ENCODE peak calls at places on chromosome 6, in ten cellular contexts. T is lower lobe of right lung, D is Panc1, S is neural crest cell, V is prostate gland, A is A673, C is AG09319, K is progenitor cell of endocrine pancreas, B is Peyer's patch, Y is fibroblast of mammary gland. Z is an unnamed sample.

GRCh38 chr6:5378331-5378730 is 117.0 kb downstream of the FARS2 start:
- DNase-seq in T (no peak), D (no peak), S (no peak), V (no peak), A (peak), C (no peak), K (no peak), B (no peak), Y (no peak), Z (no peak)

GRCh38 chr6:152378154-152378553 is 259.0 kb downstream of the SYNE1 start:
- DNase-seq in T (no peak), D (no peak), S (no peak), V (no peak), A (no peak), C (no peak), K (no peak), B (no peak), Y (peak), Z (no peak)

GRCh38 chr6:19851273-19852089 is 14.3 kb downstream of the ID4 start:
- DNase-seq in T (no peak), D (peak), S (peak), V (peak), A (peak), C (peak), K (no peak), B (no peak), Y (peak), Z (no peak)

GRCh38 chr6:108623995-108624394 is 63.3 kb downstream of the FOXO3 start:
- DNase-seq in T (no peak), D (no peak), S (no peak), V (no peak), A (no peak), C (no peak), K (no peak), B (no peak), Y (no peak), Z (no peak)

GRCh38 chr6:36094786-36095496 is 35.4 kb upstream of the MAPK13 start:
- DNase-seq in T (peak), D (peak), S (peak), V (peak), A (peak), C (peak), K (peak), B (peak), Y (peak), Z (peak)

GRCh38 chr6:154579046-154579823 is 68.8 kb upstream of the CNKSR3 start:
- DNase-seq in T (no peak), D (no peak), S (no peak), V (no peak), A (no peak), C (no peak), K (no peak), B (no peak), Y (peak), Z (no peak)

GRCh38 chr6:117414770-117415169 is 11.0 kb downstream of the ROS1 start:
- DNase-seq in T (no peak), D (no peak), S (no peak), V (peak), A (no peak), C (no peak), K (no peak), B (no peak), Y (no peak), Z (no peak)

GRCh38 chr6:10309826-10310405 is 105.0 kb downstream of the TFAP2A start:
- DNase-seq in T (no peak), D (no peak), S (no peak), V (no peak), A (peak), C (no peak), K (no peak), B (no peak), Y (no peak), Z (no peak)

GRCh38 chr6:44497807-44498206 is 110.3 kb downstream of the CDC5L start:
- DNase-seq in T (no peak), D (no peak), S (no peak), V (no peak), A (no peak), C (no peak), K (no peak), B (no peak), Y (no peak), Z (no peak)

GRCh38 chr6:170031096-170031471 is 259.8 kb downstream of the DLL1 start:
- DNase-seq in T (peak), D (no peak), S (no peak), V (peak), A (no peak), C (no peak), K (no peak), B (peak), Y (no peak), Z (peak)

GRCh38 chr6:143400258-143401059 is 50.0 kb downstream of the ADAT2 start:
- DNase-seq in T (no peak), D (no peak), S (no peak), V (peak), A (peak), C (no peak), K (no peak), B (no peak), Y (no peak), Z (no peak)

GRCh38 chr6:117018771-117019170 is 141.7 kb downstream of the RFX6 start:
- DNase-seq in T (no peak), D (no peak), S (no peak), V (no peak), A (no peak), C (no peak), K (no peak), B (no peak), Y (peak), Z (no peak)

GRCh38 chr6:147366290-147366689 is 142.2 kb upstream of the SAMD5 start:
- DNase-seq in T (no peak), D (no peak), S (no peak), V (no peak), A (no peak), C (no peak), K (no peak), B (no peak), Y (no peak), Z (no peak)
- TF ChIP-seq CTCF in T (no peak), D (peak), S (no peak), V (no peak), A (peak), C (no peak), K (no peak), B (no peak), Y (no peak), Z (no peak)

GRCh38 chr6:25473447-25473846 is 178.6 kb upstream of the SCGN start:
- DNase-seq in T (no peak), D (no peak), S (no peak), V (no peak), A (no peak), C (no peak), K (no peak), B (no peak), Y (no peak), Z (no peak)

GRCh38 chr6:25468881-25469280 is 183.1 kb upstream of the SCGN start:
- DNase-seq in T (no peak), D (no peak), S (no peak), V (no peak), A (no peak), C (no peak), K (no peak), B (no peak), Y (no peak), Z (no peak)

GRCh38 chr6:25469797-25470388 is 182.1 kb upstream of the SCGN start:
- DNase-seq in T (no peak), D (no peak), S (no peak), V (no peak), A (no peak), C (no peak), K (no peak), B (no peak), Y (no peak), Z (no peak)

GRCh38 chr6:25476126-25476525 is 175.9 kb upstream of the SCGN start:
- DNase-seq in T (no peak), D (no peak), S (no peak), V (no peak), A (no peak), C (no peak), K (no peak), B (no peak), Y (peak), Z (no peak)

GRCh38 chr6:25472314-25472713 is 179.7 kb upstream of the SCGN start:
- DNase-seq in T (no peak), D (no peak), S (no peak), V (no peak), A (peak), C (no peak), K (no peak), B (no peak), Y (no peak), Z (no peak)
- TF ChIP-seq CTCF in T (no peak), D (no peak), S (peak), V (peak), A (peak), C (no peak), K (peak), B (no peak), Y (peak), Z (peak)

DNA sequence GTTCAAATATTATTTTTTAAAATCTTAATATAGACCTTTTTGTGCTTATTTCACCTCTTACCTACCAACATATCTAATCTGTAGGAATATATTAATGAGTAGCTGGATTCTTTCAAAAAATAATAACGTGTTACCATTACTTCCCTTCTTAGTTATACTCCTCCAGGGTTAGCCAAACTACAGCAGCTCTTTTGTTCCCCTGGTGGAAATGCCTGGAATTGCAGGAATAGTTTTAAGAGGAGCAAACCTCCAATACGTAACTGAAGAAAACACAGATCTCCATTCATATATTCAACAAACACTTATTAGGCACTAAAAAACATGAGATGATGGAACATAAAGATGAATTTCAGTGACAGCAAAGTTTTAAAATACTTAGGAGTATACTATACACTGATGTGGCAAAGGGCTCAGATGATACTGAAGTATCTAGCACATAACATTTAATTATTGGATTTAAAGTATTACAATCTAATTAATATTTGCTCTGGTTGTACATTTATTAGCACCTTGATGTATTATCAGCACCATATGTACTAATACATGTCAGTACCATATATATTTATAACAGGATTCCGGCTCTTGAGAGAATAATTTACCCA is 78.3 kb downstream of the TBX18 start:
- DNase-seq in T (no peak), D (peak), S (peak), V (no peak), A (peak), C (no peak), K (no peak), B (no peak), Y (peak), Z (no peak)
- TF ChIP-seq CTCF in T (peak), D (peak), S (peak), V (no peak), A (peak), C (peak), K (peak), B (peak), Y (peak), Z (peak)

DNA sequence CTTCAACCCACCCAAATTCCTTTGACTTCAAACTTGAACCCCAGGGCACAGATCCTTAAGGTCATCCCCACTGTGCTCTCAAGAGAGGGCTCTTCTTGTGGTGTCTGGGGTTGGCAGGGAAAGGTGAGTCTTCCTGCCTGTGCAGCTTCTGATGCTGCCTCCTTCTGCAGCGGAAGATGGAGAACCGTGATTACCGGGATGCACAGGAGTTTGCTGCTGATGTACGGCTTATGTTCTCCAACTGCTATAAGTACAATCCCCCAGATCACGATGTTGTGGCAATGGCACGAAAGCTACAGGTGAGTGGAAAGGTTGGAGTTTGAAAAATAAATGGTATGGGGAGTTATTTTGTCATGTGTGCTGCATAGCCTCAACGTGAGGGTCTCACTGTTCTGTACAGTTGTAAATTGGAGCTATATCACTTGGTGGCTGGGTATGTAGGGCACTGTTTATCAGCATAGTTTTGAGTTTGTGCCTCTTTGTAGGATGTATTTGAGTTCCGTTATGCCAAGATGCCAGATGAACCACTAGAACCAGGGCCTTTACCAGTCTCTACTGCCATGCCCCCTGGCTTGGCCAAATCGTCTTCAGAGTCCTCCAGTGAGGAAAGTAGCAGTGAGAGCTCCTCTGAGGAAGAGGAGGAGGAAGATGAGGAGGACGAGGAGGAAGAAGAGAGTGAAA is 9.0 kb downstream of the BRD2 start:
- DNase-seq in T (no peak), D (no peak), S (no peak), V (no peak), A (no peak), C (no peak), K (no peak), B (no peak), Y (no peak), Z (no peak)
- TF ChIP-seq CTCF in T (no peak), D (no peak), S (no peak), V (no peak), A (no peak), C (no peak), K (no peak), B (no peak), Y (no peak), Z (no peak)

GRCh38 chr6:109791301-109791700 is 100.2 kb downstream of the FIG4 start:
- DNase-seq in T (no peak), D (no peak), S (no peak), V (no peak), A (no peak), C (no peak), K (no peak), B (no peak), Y (peak), Z (no peak)

GRCh38 chr6:109793015-109793414 is 101.9 kb downstream of the FIG4 start:
- DNase-seq in T (no peak), D (no peak), S (no peak), V (no peak), A (no peak), C (no peak), K (no peak), B (no peak), Y (peak), Z (no peak)

GRCh38 chr6:109793793-109794192 is 102.7 kb downstream of the FIG4 start:
- DNase-seq in T (no peak), D (peak), S (no peak), V (peak), A (peak), C (peak), K (no peak), B (no peak), Y (peak), Z (no peak)

GRCh38 chr6:109795994-109796555 is 105.0 kb downstream of the FIG4 start:
- DNase-seq in T (no peak), D (no peak), S (no peak), V (no peak), A (no peak), C (no peak), K (no peak), B (no peak), Y (peak), Z (no peak)

GRCh38 chr6:109794201-109794926 is 103.3 kb downstream of the FIG4 start:
- DNase-seq in T (no peak), D (peak), S (no peak), V (no peak), A (no peak), C (peak), K (no peak), B (no peak), Y (peak), Z (no peak)
- TF ChIP-seq CTCF in T (no peak), D (no peak), S (no peak), V (no peak), A (no peak), C (no peak), K (no peak), B (no peak), Y (no peak), Z (no peak)

GRCh38 chr6:24205020-24205492 is 79.0 kb downstream of the NRSN1 start:
- DNase-seq in T (no peak), D (peak), S (peak), V (no peak), A (peak), C (no peak), K (no peak), B (no peak), Y (peak), Z (no peak)
- TF ChIP-seq CTCF in T (peak), D (peak), S (peak), V (peak), A (peak), C (peak), K (peak), B (peak), Y (peak), Z (peak)

DNA sequence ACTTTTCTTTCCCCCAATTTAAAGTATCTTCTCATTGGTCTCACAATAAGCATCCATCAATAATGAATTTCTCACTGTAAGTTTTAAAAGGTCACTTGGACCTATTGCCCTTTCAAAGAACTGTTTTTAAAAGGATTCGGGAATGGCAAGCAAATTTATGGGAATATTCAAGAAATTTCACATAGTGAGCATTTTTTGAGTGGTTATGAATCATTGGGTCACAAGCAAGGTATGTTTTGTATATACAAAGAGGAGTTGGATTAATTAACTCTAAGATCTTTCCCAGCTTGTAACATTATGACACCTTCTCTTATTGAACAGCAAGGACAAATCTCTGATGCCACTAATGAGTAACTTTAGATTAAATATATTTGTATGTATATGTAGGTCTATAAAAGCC is 165.0 kb downstream of the MOXD1 start:
- DNase-seq in T (no peak), D (no peak), S (no peak), V (no peak), A (no peak), C (no peak), K (no peak), B (no peak), Y (no peak), Z (no peak)
- TF ChIP-seq CTCF in T (no peak), D (no peak), S (no peak), V (no peak), A (no peak), C (no peak), K (no peak), B (no peak), Y (no peak), Z (no peak)

GRCh38 chr6:48200874-48201273 is 89.9 kb upstream of the PTCHD4 start:
- DNase-seq in T (no peak), D (no peak), S (no peak), V (no peak), A (no peak), C (no peak), K (no peak), B (no peak), Y (no peak), Z (no peak)
- TF ChIP-seq CTCF in T (no peak), D (no peak), S (no peak), V (no peak), A (no peak), C (no peak), K (no peak), B (no peak), Y (no peak), Z (no peak)